ENCODE peak calls at places on chromosomes 2 and 18, in seven cellular contexts. C is GM12878, R is HepG2, Z is HCT116, S is SK-N-SH, M is K562, K is H1. J is an unnamed sample.

GRCh38 chr2:176852667-176853066 is 359.9 kb upstream of the HNRNPA3 start:
- DNase-seq in S (no peak), M (no peak), K (peak; percentile 52), C (no peak), Z (no peak), R (no peak), J (no peak)

GRCh38 chr2:180980943-180981898 is 816 bp downstream of the UBE2E3 start:
- DNase-seq in Z (no peak), R (no peak), C (no peak), S (no peak), M (no peak), K (no peak), J (no peak)

GRCh38 chr18:8988262-8988871 is 114.1 kb upstream of the NDUFV2 start:
- DNase-seq in C (no peak), R (peak; percentile 46), M (peak; percentile 56), Z (peak; percentile 52), K (peak; percentile 73), S (peak; percentile 81), J (peak; percentile 48)

GRCh38 chr18:3250237-3251107 is 2.9 kb downstream of the MYL12A start:
- DNase-seq in C (no peak), Z (no peak), S (no peak), M (no peak), R (no peak), K (no peak), J (no peak)

GRCh38 chr18:498901-499300 is 1.6 kb downstream of the COLEC12 start:
- DNase-seq in Z (no peak), C (no peak), M (no peak), S (no peak), R (no peak), K (no peak), J (no peak)

GRCh38 chr2:49255325-49256023 is 101.2 kb upstream of the FSHR start:
- DNase-seq in S (peak; percentile 33), R (no peak), C (no peak), K (no peak), Z (no peak), M (no peak), J (no peak)

GRCh38 chr2:20235655-20236302 is 10.8 kb upstream of the SDC1 start:
- DNase-seq in R (no peak), C (no peak), K (peak; percentile 43), Z (no peak), S (no peak), M (no peak), J (no peak)

GRCh38 chr18:8895987-8896619 is 190.7 kb downstream of the MTCL1 start:
- DNase-seq in K (no peak), M (no peak), Z (no peak), S (no peak), C (no peak), R (no peak), J (no peak)

GRCh38 chr2:53231908-53232307 is 535.7 kb upstream of the CHAC2 start:
- DNase-seq in M (no peak), R (no peak), K (no peak), S (no peak), C (no peak), Z (no peak), J (no peak)

GRCh38 chr18:6219116-6219717 is 195.5 kb downstream of the L3MBTL4 start:
- DNase-seq in C (no peak), M (peak; percentile 27), Z (no peak), K (peak; percentile 76), R (peak; percentile 24), S (peak; percentile 49), J (peak; percentile 4)

GRCh38 chr2:240960963-240961876 is 37.2 kb upstream of the SNED1 start:
- DNase-seq in R (peak; percentile 86), C (no peak), Z (no peak), S (no peak), M (no peak), K (no peak), J (no peak)

GRCh38 chr2:210399440-210400041 is 77.0 kb downstream of the LANCL1 start:
- DNase-seq in M (no peak), C (no peak), K (no peak), Z (peak; percentile 4), R (peak; percentile 19), S (no peak), J (no peak)

GRCh38 chr18:44795241-44795640 is 114.6 kb downstream of the SETBP1 start:
- DNase-seq in K (no peak), Z (no peak), R (no peak), S (no peak), C (no peak), M (no peak), J (no peak)

GRCh38 chr2:207625014-207625755 is at the start of gene METTL21A:
- DNase-seq in Z (peak; percentile 77), R (peak; percentile 94), S (peak; percentile 93), C (peak; percentile 86), K (peak; percentile 70), M (peak; percentile 87), J (peak; percentile 88)

GRCh38 chr2:219489315-219489714 is 9.4 kb upstream of the GMPPA start:
- DNase-seq in M (no peak), K (no peak), R (no peak), C (no peak), Z (no peak), S (no peak), J (no peak)

GRCh38 chr2:226934546-226935243 is 98.8 kb downstream of the RHBDD1 start:
- DNase-seq in R (no peak), C (no peak), K (no peak), S (no peak), Z (no peak), M (no peak), J (no peak)

GRCh38 chr2:25276569-25277465 is 64.9 kb downstream of the DNMT3A start:
- DNase-seq in C (no peak), Z (no peak), K (peak; percentile 94), S (peak; percentile 86), R (no peak), M (peak; percentile 71), J (no peak)

GRCh38 chr18:32760391-32760790 is 12.4 kb downstream of the KLHL14 start:
- DNase-seq in R (no peak), S (no peak), M (no peak), K (no peak), C (peak; percentile 8), Z (no peak), J (no peak)
- TF ChIP-seq JUND in R (no peak), S (no peak), M (no peak), K (no peak), C (no peak), Z (no peak), J (no peak)

DNA sequence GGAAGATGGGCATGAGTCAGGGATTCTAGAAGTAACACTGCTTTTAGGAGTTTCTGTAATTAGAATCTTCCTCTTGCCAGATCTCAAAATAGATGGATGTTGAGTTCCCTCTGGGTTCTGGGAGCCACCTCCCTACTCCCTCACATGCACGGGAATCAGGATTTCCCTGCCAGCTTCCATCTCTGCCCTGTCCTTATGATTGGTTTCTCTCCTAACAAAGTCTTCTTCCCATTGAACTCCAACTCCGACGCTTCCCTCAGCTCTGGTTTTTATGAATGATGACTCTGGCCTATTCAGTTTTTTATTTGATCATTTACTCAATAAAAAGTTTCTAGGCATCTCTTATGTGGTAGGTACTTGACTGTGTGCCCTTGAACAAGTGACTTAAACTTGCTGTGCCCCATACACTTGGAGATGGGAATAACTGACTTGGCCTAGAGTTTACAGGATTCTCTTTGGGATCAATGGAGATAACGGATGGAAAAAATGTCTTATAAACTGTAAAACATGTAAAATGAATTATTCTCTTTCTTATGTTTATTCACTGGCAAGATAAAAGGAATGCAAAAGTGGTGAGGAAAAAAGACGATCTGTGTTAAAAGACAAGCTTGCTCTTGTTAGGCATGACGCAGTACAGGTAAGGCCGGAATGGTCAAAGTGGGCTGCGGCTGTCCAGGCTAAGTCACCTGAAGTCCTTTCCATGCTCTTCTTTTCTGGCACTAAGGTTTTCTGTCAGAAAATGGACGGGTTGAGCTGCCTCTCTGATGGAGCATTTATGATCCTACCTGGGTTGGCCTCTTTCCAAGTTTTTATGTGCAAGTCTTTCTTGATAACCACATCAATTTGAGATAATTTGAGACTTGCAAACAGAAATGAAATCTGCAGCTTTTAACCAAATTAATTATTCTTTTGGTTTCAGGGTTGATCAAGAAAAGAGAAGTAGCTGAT is 199.6 kb downstream of the MYCN start:
- DNase-seq in S (no peak), M (no peak), K (peak; percentile 23), R (no peak), Z (no peak), C (no peak), J (no peak)
- TF ChIP-seq JUND in S (no peak), M (no peak), K (no peak), R (no peak), Z (no peak), C (no peak), J (no peak)

DNA sequence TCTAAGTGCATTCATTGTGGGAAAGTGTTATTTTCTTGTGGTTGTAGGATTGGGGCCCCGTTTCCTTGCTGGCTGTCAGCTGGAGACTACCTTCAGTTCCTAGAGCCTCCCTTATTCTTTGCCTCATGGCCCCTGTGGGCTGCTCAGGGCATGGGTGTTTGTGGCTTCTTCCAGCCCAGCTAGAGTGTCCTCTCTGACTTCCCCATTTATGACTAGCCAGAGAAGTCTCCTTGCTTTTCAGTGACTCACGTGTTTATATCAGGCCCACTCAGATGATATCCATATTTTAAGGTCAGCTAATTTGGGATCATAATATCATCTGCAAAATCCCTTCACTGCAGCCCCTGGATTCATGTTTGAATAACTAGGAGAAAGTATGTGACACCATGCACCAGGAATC is 62.8 kb downstream of the DTNA start:
- DNase-seq in K (no peak), C (no peak), S (no peak), M (no peak), Z (no peak), R (no peak), J (no peak)
- TF ChIP-seq JUND in K (no peak), C (no peak), S (no peak), M (no peak), Z (no peak), R (no peak), J (no peak)

DNA sequence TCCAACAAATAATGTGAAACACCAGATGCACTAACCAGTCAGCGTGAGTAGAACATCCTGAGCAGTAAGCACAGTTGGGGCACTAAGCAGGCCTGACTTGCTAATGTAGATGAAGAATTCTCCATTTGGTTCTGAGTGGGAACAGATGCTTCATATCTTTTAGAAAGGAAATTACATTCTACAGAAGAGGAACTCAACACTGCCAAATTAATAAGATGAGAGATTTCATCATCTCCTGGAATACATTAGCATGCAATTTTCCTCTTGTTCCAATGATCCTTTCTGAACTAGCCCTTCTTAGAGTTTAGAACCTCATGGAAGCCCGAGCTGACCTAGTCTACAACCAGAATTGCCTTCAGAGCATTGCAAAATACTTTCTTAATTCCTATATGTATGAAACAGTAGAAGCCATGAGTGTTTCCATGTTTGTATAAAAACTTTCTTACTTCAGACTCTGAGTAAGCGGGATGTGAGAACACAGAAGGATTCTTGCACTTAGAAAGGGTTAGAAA is 34.8 kb downstream of the COL5A2 start:
- DNase-seq in M (no peak), C (no peak), Z (no peak), R (no peak), K (no peak), S (no peak), J (no peak)
- TF ChIP-seq JUND in M (no peak), C (no peak), Z (no peak), R (no peak), K (no peak), S (no peak), J (no peak)

J was measured in T47D.